ENCODE peak calls at places on chromosomes 7 and 10, in four cellular contexts. S, P, V and L are unnamed samples. For H3K4me1, the result is how much of the 10 kb centered on the place peaks cover.

GRCh38 chr10:14153570-14154055 is 177.1 kb downstream of the FRMD4A start:
- DNase-seq in P (no peak), S (peak), V (no peak), L (no peak)

GRCh38 chr10:133600657-133601056 is 25.9 kb downstream of the FRG2B start:
- DNase-seq in V (no peak), S (no peak), P (no peak), L (no peak)

GRCh38 chr10:1293147-1293546 is 237.0 kb downstream of the WDR37 start:
- DNase-seq in P (no peak), V (no peak), S (no peak), L (no peak)

GRCh38 chr10:77297370-77297692 is 340.3 kb downstream of the KCNMA1 start:
- DNase-seq in V (peak), S (no peak), P (no peak), L (no peak)

GRCh38 chr7:109092268-109092667 is 522.6 kb downstream of the DNAJB9 start:
- DNase-seq in S (no peak), V (no peak), P (no peak), L (no peak)

GRCh38 chr7:116546916-116547315 is 22.1 kb downstream of the CAV1 start:
- DNase-seq in S (no peak), P (no peak), V (no peak), L (no peak)

GRCh38 chr10:34584164-34584563 is 230.9 kb downstream of the PARD3 start:
- DNase-seq in V (peak), P (no peak), S (no peak), L (no peak)

GRCh38 chr10:71647526-71648354 is 71.8 kb downstream of the C10orf105 start:
- DNase-seq in P (peak), S (peak), V (no peak), L (no peak)

GRCh38 chr10:58672855-58673254 is 160.2 kb downstream of the BICC1 start:
- DNase-seq in P (no peak), S (no peak), V (no peak), L (no peak)

GRCh38 chr7:95927781-95928180 is 155.4 kb downstream of the DYNC1I1 start:
- DNase-seq in P (no peak), S (no peak), V (no peak), L (no peak)

GRCh38 chr10:30603589-30603988 is 26.0 kb downstream of the LYZL2 start:
- DNase-seq in S (no peak), V (no peak), P (no peak), L (no peak)

DNA sequence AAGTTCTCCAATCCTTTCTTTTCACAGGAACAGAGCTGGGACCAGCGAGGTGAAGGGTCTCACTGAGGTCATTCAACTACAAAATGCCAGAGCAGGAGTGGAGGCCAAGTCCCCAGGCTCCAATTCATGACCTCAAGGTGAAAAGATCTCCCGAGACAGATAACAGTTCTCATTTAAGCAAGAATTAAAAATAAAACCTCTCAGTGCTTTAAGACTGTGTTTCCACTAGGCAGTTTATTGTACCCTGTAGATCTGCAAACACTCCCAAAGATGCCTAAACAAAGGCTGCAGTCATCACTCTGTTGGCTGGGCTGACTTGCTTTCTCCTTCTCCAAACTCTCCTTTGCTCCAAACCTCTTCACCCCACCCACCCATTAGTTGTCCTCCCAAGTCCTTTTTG is 74.8 kb upstream of the CXCL12 start:
- DNase-seq in V (no peak), S (no peak), P (no peak), L (no peak)
- H3K27ac ChIP-seq in V (no peak), S (no peak), P (no peak), L (no peak)

GRCh38 chr7:151351027-151351426 is 9.4 kb downstream of the NUB1 start:
- DNase-seq in P (peak), S (peak), V (no peak), L (no peak)

GRCh38 chr7:151346180-151346769 is 4.7 kb downstream of the NUB1 start:
- DNase-seq in P (no peak), S (no peak), V (no peak), L (no peak)

GRCh38 chr7:151347200-151347599 is 5.6 kb downstream of the NUB1 start:
- DNase-seq in P (no peak), V (no peak), S (no peak), L (no peak)

GRCh38 chr7:151349507-151349853 is 7.9 kb downstream of the NUB1 start:
- DNase-seq in V (no peak), S (peak), P (no peak), L (no peak)

GRCh38 chr7:151348970-151349369 is 7.4 kb downstream of the NUB1 start:
- DNase-seq in S (no peak), P (no peak), V (no peak), L (no peak)
- H3K4me3 ChIP-seq in S (no peak), P (no peak), V (no peak), L (no peak)

DNA sequence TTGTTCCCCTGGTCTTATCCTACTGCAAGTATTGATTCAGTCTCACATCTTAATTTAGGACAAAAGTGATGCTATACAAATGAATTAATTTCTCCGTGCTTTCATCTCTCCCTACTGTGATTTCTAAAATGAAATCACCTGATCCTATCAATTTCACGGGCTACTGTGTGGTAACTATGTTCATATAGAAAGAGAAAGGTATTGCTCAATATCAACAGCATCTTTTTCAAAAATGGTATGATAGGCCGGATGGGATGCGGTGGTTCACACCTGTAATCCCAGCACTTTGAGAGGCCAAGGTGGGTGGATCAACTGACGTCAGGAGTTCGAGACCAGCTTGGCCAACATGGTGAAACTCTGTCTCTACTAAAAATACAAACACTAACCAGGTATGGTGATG is 71.2 kb downstream of the PIK3CG start:
- DNase-seq in S (no peak), V (no peak), P (no peak), L (no peak)
- H3K4me1 ChIP-seq in S (under half), V (under half), P (under half), L (under half)

DNA sequence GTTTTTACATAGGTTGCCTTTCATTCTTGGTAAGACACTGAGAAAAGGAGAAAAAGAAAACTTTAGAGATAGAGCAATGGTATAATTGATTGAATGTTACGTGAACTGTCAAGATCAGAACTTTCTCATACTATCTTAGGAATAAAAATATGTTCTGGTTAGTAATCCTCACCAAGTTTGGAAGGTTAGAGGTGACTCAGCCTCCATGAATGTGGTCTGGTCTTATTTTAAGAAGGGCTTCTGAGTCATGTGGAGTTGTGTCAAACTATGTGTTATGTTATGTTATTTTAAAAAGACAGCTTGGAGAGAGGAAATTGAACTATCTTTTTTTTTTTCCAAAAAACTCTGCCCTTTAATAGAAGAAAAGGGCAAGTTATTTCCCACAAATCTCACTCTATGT is 458.6 kb upstream of the KLF6 start:
- DNase-seq in V (peak), S (no peak), P (peak), L (no peak)
- H3K27ac ChIP-seq in V (peak), S (no peak), P (no peak), L (no peak)

DNA sequence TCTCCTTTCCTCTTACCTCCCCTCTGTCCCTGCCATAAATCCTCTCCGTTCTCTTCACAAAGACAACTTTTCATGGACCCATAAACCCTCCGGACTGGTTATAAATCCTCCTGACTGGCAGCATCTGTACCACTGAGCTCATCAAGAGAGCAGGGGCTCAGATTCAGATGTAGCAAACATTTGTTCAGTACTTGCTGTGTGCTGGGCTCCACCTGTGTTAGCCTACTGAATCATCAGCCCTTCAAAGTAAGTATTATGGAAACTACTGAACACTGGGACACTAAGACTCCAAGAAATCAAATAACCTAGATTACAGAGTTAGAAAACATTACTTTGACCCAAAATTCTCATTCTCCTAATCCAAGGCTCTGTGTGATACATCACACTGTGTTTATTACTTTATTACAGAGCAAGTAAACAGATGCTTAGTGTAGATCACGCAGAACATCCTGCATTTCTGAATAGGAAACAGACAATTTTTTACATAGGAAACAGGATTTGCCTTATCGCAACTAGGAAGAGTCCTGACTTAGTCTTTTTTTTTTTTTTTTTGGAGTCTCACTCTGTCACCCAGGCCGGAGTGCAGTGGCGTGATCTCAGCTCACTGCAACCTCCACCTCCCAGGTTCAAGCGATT is 108.6 kb upstream of the PDE1C start:
- DNase-seq in P (no peak), V (no peak), S (no peak), L (no peak)
- H3K4me3 ChIP-seq in P (no peak), V (no peak), S (no peak), L (no peak)

GRCh38 chr7:30436518-30436917 is 42.1 kb downstream of the NOD1 start:
- DNase-seq in P (no peak), V (no peak), S (no peak), L (no peak)
- H3K4me1 ChIP-seq in P (under half), V (under half), S (under half), L (under half)

GRCh38 chr7:74479961-74480829 is 26.5 kb downstream of the GTF2IRD1 start:
- DNase-seq in S (no peak), P (no peak), V (peak), L (peak)

GRCh38 chr7:74481458-74482324 is 28.0 kb downstream of the GTF2IRD1 start:
- DNase-seq in P (no peak), V (no peak), S (no peak), L (no peak)

GRCh38 chr7:74480861-74481417 is 27.2 kb downstream of the GTF2IRD1 start:
- DNase-seq in V (peak), S (no peak), P (no peak), L (peak)

GRCh38 chr7:74483402-74484336 is 30.0 kb downstream of the GTF2IRD1 start:
- DNase-seq in P (no peak), S (no peak), V (peak), L (no peak)

DNA sequence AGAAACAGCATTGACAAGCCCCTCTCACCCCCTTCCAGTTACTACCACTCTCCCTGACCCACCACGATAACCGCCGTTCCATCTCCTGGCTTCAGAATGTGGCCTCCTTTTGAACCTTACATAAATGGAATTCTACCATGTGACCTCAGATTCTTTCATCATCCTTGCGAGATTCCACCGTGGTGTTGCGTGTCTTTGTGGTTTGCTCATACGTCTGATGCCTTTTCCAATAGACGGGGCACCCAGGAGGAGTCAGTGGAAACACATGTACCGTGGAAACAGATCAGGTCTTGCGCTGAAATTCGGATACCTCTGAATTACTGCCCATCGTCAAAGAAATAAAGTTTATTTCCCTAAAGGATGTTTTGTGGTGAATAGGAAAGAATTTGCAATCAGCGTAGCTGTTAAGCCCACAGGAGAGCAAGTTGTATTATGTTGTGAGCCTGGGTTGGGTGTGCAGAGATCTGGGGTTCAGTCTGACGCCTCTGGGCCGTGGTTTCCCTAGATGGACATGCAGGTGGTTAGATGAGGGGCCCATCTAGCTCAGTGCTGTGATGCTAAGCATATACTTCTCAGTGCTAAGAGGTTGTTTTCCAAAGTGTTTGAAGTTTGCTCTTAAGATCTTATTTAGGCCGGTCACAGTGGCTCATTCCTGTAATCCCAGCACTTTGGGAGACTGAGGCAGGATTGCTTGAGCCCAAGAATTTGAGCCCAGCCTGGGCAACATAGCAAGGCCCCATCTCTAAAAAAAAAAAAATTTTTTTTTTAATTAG is 29.1 kb downstream of the GTF2IRD1 start:
- DNase-seq in S (no peak), P (peak), V (peak), L (no peak)
- H3K27ac ChIP-seq in S (no peak), P (peak), V (peak), L (no peak)